ENCODE peak calls at places on chromosomes 5 and 9, in five cellular contexts. G is left lung, H is neural progenitor cell, E is GM04504, Y is A172. X is an unnamed sample.

GRCh38 chr5:103232393-103232999 is 26.1 kb upstream of the MACIR start:
- DNase-seq in G (no peak), H (no peak), E (no peak), Y (peak), X (peak)

GRCh38 chr9:70420267-70421019 is 6.0 kb upstream of the KLF9 start:
- DNase-seq in G (peak), H (peak), E (peak), Y (peak), X (peak)

GRCh38 chr9:10479172-10479571 is 133.6 kb downstream of the PTPRD start:
- DNase-seq in G (no peak), H (peak), E (no peak), Y (peak), X (peak)

GRCh38 chr9:33380390-33381094 is 21.8 kb downstream of the AQP7 start:
- DNase-seq in G (no peak), H (no peak), E (no peak), Y (no peak), X (no peak)

GRCh38 chr5:134874831-134875655 is 872 bp downstream of the TXNDC15 start:
- DNase-seq in G (no peak), H (peak), E (peak), Y (peak), X (peak)

GRCh38 chr5:90940227-90940995 is 381.8 kb downstream of the ADGRV1 start:
- DNase-seq in G (no peak), H (peak), E (no peak), Y (peak), X (peak)

GRCh38 chr9:128271512-128271911 is 4.3 kb downstream of the GOLGA2 start:
- DNase-seq in G (no peak), H (no peak), E (no peak), Y (no peak), X (no peak)

GRCh38 chr5:74978347-74978746 is 74.0 kb downstream of the GCNT4 start:
- DNase-seq in G (no peak), H (no peak), E (no peak), Y (no peak), X (no peak)

GRCh38 chr5:180250329-180250728 is 41.3 kb upstream of the RASGEF1C start:
- DNase-seq in G (no peak), H (no peak), E (no peak), Y (no peak), X (no peak)

GRCh38 chr5:175582697-175583096 is 75.2 kb upstream of the HRH2 start:
- DNase-seq in G (no peak), H (no peak), E (no peak), Y (no peak), X (no peak)

GRCh38 chr5:95857185-95857945 is 34.8 kb upstream of the GLRX start:
- DNase-seq in G (no peak), H (no peak), E (no peak), Y (no peak), X (peak)

GRCh38 chr5:109866051-109866450 is 176.3 kb downstream of the MAN2A1 start:
- DNase-seq in G (no peak), H (no peak), E (no peak), Y (peak), X (peak)

GRCh38 chr9:18976368-18977238 is 56.4 kb downstream of the SAXO1 start:
- DNase-seq in G (no peak), H (no peak), E (peak), Y (peak), X (peak)

GRCh38 chr5:179201986-179202385 is 141.8 kb downstream of the ZNF354C start:
- DNase-seq in G (peak), H (no peak), E (no peak), Y (no peak), X (no peak)

GRCh38 chr9:136029556-136029955 is 65.5 kb downstream of the NACC2 start:
- DNase-seq in G (no peak), H (no peak), E (no peak), Y (no peak), X (no peak)

GRCh38 chr9:16058131-16058549 is 505.3 kb downstream of the CCDC171 start:
- DNase-seq in G (no peak), H (no peak), E (no peak), Y (peak), X (peak)

GRCh38 chr9:129432671-129433154 is 188.2 kb downstream of the C9orf50 start:
- DNase-seq in G (peak), H (no peak), E (no peak), Y (no peak), X (no peak)

GRCh38 chr5:1788828-1789227 is 10.8 kb downstream of the MRPL36 start:
- DNase-seq in G (peak), H (peak), E (no peak), Y (no peak), X (no peak)

GRCh38 chr5:135443329-135443960 is 3.7 kb downstream of the DCANP1 start:
- DNase-seq in G (no peak), H (no peak), E (no peak), Y (no peak), X (no peak)

GRCh38 chr9:133738039-133738805 is at the start of gene SARDH:
- DNase-seq in G (peak), H (peak), E (no peak), Y (no peak), X (peak)

GRCh38 chr9:38082456-38083287 is 13.6 kb upstream of the SHB start:
- DNase-seq in G (no peak), H (no peak), E (no peak), Y (no peak), X (no peak)

GRCh38 chr5:36635721-36636390 is 29.4 kb downstream of the SLC1A3 start:
- DNase-seq in G (no peak), H (no peak), E (no peak), Y (no peak), X (no peak)

GRCh38 chr9:76521244-76521673 is 62.3 kb downstream of the GCNT1 start:
- DNase-seq in G (no peak), H (no peak), E (no peak), Y (no peak), X (no peak)

GRCh38 chr5:141941307-141941706 is 16.7 kb downstream of the PCDH12 start:
- DNase-seq in G (no peak), H (no peak), E (peak), Y (peak), X (peak)

GRCh38 chr5:33306758-33307157 is 134.0 kb upstream of the TARS1 start:
- DNase-seq in G (no peak), H (no peak), E (no peak), Y (no peak), X (peak)

X was measured in fibroblast of mammary gland.